ENCODE peak calls at places on chromosomes 12 and 14, in four cellular contexts. C is MM.1S, T is suprapubic skin, B is omental fat pad. V is an unnamed sample.

GRCh38 chr14:71155743-71156142 is 248.5 kb downstream of the PCNX1 start:
- DNase-seq in C (no peak), T (no peak), B (no peak), V (no peak)

GRCh38 chr12:107845980-107846659 is 71.6 kb downstream of the ASCL4 start:
- DNase-seq in C (no peak), T (no peak), B (no peak), V (no peak)

GRCh38 chr12:119704065-119704747 is 36.3 kb downstream of the PRKAB1 start:
- DNase-seq in C (no peak), T (no peak), B (no peak), V (no peak)

GRCh38 chr14:41285193-41285748 is 321.4 kb upstream of the LRFN5 start:
- DNase-seq in C (peak), T (no peak), B (peak), V (no peak)

GRCh38 chr14:60862283-60862682 is 118.6 kb downstream of the TRMT5 start:
- DNase-seq in C (no peak), T (no peak), B (no peak), V (no peak)

GRCh38 chr12:127485528-127485927 is 781.4 kb upstream of the TMEM132C start:
- DNase-seq in C (peak), T (no peak), B (no peak), V (no peak)

GRCh38 chr12:76508128-76508661 is 51.4 kb downstream of the OSBPL8 start:
- DNase-seq in C (no peak), T (no peak), B (no peak), V (no peak)

GRCh38 chr14:72677664-72678063 is 216.2 kb downstream of the DPF3 start:
- DNase-seq in C (no peak), T (no peak), B (no peak), V (no peak)

GRCh38 chr12:97960741-97961608 is 498.4 kb downstream of the RMST start:
- DNase-seq in C (peak), T (no peak), B (no peak), V (peak)

GRCh38 chr14:41607119-41607785 is 576 bp downstream of the LRFN5 start:
- DNase-seq in C (no peak), T (no peak), B (no peak), V (no peak)

GRCh38 chr12:50620050-50620974 is 115.5 kb downstream of the DIP2B start:
- DNase-seq in C (no peak), T (no peak), B (no peak), V (no peak)

GRCh38 chr12:122031342-122032216 is 9.9 kb downstream of the BCL7A start:
- DNase-seq in C (peak), T (no peak), B (peak), V (no peak)

GRCh38 chr12:111761099-111761498 is 5.6 kb upstream of the ALDH2 start:
- DNase-seq in C (no peak), T (no peak), B (no peak), V (no peak)

GRCh38 chr12:82593901-82594396 is 92.8 kb upstream of the TMTC2 start:
- DNase-seq in C (no peak), T (no peak), B (no peak), V (peak)

GRCh38 chr12:132529899-132530298 is 39.9 kb downstream of the FBRSL1 start:
- DNase-seq in C (no peak), T (no peak), B (no peak), V (no peak)

GRCh38 chr14:69363055-69363454 is 35.0 kb downstream of the ERH start:
- DNase-seq in C (no peak), T (no peak), B (no peak), V (no peak)

GRCh38 chr14:58199726-58200479 is at the start of gene ACTR10:
- DNase-seq in C (peak), T (peak), B (peak), V (peak)

GRCh38 chr14:102252834-102253801 is 51.8 kb downstream of the MOK start:
- DNase-seq in C (no peak), T (peak), B (no peak), V (no peak)

GRCh38 chr14:67892466-67893120 is 73.0 kb downstream of the RAD51B start:
- DNase-seq in C (no peak), T (no peak), B (no peak), V (no peak)

GRCh38 chr12:19397534-19397933 is 41.8 kb upstream of the AEBP2 start:
- DNase-seq in C (no peak), T (peak), B (no peak), V (no peak)

GRCh38 chr12:66409195-66409871 is 107.0 kb downstream of the HELB start:
- DNase-seq in C (peak), T (no peak), B (no peak), V (no peak)

GRCh38 chr14:22002860-22003284 is 329.3 kb upstream of the OR4E1 start:
- DNase-seq in C (peak), T (no peak), B (no peak), V (no peak)

GRCh38 chr14:104657563-104658324 is 31.7 kb upstream of the INF2 start:
- DNase-seq in C (no peak), T (no peak), B (no peak), V (peak)

DNA sequence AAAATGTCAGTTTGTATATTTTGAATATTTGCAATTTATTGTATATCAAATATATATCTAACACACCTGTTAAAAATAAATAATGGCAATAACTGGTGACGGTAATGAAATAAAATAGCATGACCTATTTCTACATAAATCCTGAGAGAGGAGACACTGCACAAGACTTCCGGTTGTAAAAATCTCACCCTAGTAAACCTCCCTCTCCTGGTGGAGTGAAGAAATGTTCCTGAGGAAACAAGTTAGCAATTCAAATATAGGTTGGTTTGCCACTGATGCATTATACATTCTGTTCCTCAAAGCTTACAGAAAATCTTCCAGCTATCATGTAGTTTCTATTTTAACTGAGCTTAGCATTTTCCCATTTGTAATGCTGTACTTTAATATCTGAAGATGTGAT is 166.2 kb upstream of the SYT10 start:
- DNase-seq in C (no peak), T (no peak), B (no peak), V (no peak)
- TF ChIP-seq CTCF in C (peak), T (no peak), B (no peak), V (peak)

GRCh38 chr12:10867381-10867780 is 16.7 kb downstream of the PRH1 start:
- DNase-seq in C (no peak), T (no peak), B (no peak), V (no peak)
- TF ChIP-seq CTCF in C (no peak), T (no peak), B (no peak), V (peak)

GRCh38 chr12:22231836-22232235 is 102.7 kb downstream of the ST8SIA1 start:
- DNase-seq in C (no peak), T (no peak), B (no peak), V (no peak)
- TF ChIP-seq CTCF in C (no peak), T (no peak), B (no peak), V (no peak)

GRCh38 chr12:67651380-67651695 is 2.8 kb downstream of the DYRK2 start:
- DNase-seq in C (peak), T (no peak), B (no peak), V (peak)
- TF ChIP-seq CTCF in C (peak), T (no peak), B (no peak), V (peak)

GRCh38 chr14:94120667-94121335 is 8.6 kb downstream of the IFI27L2 start:
- DNase-seq in C (no peak), T (peak), B (peak), V (no peak)
- TF ChIP-seq CTCF in C (no peak), T (no peak), B (no peak), V (no peak)

DNA sequence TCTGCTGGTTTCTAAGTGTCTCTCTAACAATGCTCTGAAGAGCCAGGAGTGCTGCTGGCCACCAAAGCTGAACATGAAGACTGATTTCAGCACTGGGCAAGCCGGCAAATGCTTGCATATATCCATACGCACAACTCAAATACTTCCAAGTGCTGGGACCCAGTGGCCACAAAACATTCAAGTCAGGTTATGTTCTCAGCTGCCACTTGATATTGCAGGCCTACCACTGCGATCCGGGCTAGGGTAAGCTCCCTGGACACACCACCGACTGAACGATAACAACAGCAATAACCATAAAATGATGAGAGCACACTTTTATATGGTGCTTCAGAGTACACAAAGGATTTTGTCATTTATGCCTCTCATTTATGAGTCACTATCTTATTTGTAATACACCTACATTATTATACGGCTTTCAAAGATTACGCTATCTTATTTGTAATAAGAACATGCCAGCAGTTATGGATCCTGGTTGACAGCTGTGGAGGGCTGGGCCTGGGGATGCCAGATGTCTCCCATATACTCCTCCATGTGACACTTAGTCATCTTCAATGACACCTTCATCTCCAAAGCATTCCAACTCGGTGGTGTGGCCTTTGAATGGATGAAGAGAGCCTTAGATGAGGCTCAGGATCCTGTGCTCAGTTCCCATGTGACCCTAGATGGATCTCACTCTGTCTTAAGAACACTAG is 35.5 kb downstream of the CRACR2A start:
- DNase-seq in C (no peak), T (no peak), B (no peak), V (no peak)
- TF ChIP-seq CTCF in C (no peak), T (no peak), B (no peak), V (no peak)

V was measured in GM13977.